ENCODE peak calls at places on chromosomes 11 and 22, in seven cellular contexts. Y, Z, M, X, R, V and T are unnamed samples.

GRCh38 chr11:33530824-33531223 is 169.8 kb downstream of the C11orf91 start:
- DNase-seq in Z (peak; percentile 50), M (no peak), V (no peak), X (peak; percentile 40), R (no peak), Y (no peak), T (no peak)

GRCh38 chr11:117959438-117960149 is 26.6 kb upstream of the IL10RA start:
- DNase-seq in R (no peak), V (no peak), Y (no peak), X (no peak), M (no peak), Z (no peak), T (no peak)

GRCh38 chr11:75562836-75563484 is 907 bp downstream of the SERPINH1 start:
- DNase-seq in Y (peak; percentile 49), R (no peak), V (peak; percentile 79), Z (peak; percentile 53), X (peak; percentile 84), M (no peak), T (peak; percentile 78)

GRCh38 chr11:72221386-72221785 is 3.2 kb upstream of the INPPL1 start:
- DNase-seq in R (no peak), Y (no peak), M (peak; percentile 66), Z (no peak), V (peak; percentile 35), X (no peak), T (no peak)

GRCh38 chr11:88157401-88157800 is 17.8 kb downstream of the RAB38 start:
- DNase-seq in V (no peak), Y (no peak), X (no peak), M (no peak), Z (no peak), R (no peak), T (no peak)

GRCh38 chr11:103016031-103016430 is 60.5 kb upstream of the MMP13 start:
- DNase-seq in Z (no peak), V (no peak), X (no peak), R (no peak), Y (no peak), M (no peak), T (no peak)

GRCh38 chr11:124656759-124657627 is 16.5 kb downstream of the SIAE start:
- DNase-seq in V (peak; percentile 52), Y (no peak), R (no peak), X (no peak), Z (no peak), M (no peak), T (no peak)

GRCh38 chr11:128905345-128906184 is 14.4 kb downstream of the KCNJ5 start:
- DNase-seq in V (peak; percentile 80), M (no peak), R (no peak), X (peak; percentile 37), Z (no peak), Y (peak; percentile 67), T (peak; percentile 64)

GRCh38 chr11:1204381-1205101 is 18.3 kb upstream of the MUC5B start:
- DNase-seq in Y (no peak), R (no peak), Z (no peak), X (no peak), M (peak; percentile 57), V (no peak), T (peak; percentile 5)

GRCh38 chr11:126585388-126586302 is 230.2 kb downstream of the ST3GAL4 start:
- DNase-seq in R (peak; percentile 52), V (no peak), M (peak; percentile 76), X (peak; percentile 97), Z (peak; percentile 94), Y (peak; percentile 82), T (peak; percentile 66)

GRCh38 chr11:57476883-57477506 is 16.7 kb downstream of the RTN4RL2 start:
- DNase-seq in Y (peak; percentile 63), Z (no peak), M (no peak), V (peak; percentile 68), X (no peak), R (no peak), T (peak; percentile 60)

GRCh38 chr22:22171357-22172218 is 73.0 kb upstream of the VPREB1 start:
- DNase-seq in V (no peak), M (no peak), X (peak; percentile 26), Y (peak; percentile 2), R (no peak), Z (no peak), T (no peak)

GRCh38 chr11:8263109-8263768 is 439 bp downstream of the LMO1 start:
- DNase-seq in Y (no peak), V (peak; percentile 68), X (no peak), M (peak; percentile 59), R (no peak), Z (no peak), T (no peak)

GRCh38 chr11:66541892-66542291 is 4.0 kb downstream of the ZDHHC24 start:
- DNase-seq in V (no peak), X (no peak), R (no peak), M (no peak), Z (no peak), Y (no peak), T (no peak)

GRCh38 chr11:113401718-113402117 is 14.1 kb downstream of the ANKK1 start:
- DNase-seq in R (peak; percentile 80), Y (peak; percentile 99), V (no peak), X (no peak), Z (no peak), M (no peak), T (peak; percentile 81)

GRCh38 chr11:61495801-61496601 is 12.5 kb upstream of the LRRC10B start:
- DNase-seq in V (no peak), Y (no peak), R (no peak), Z (no peak), M (no peak), X (no peak), T (no peak)

GRCh38 chr11:57885298-57886035 is 123.9 kb downstream of the CTNND1 start:
- DNase-seq in R (no peak), Y (peak; percentile 25), V (peak; percentile 46), X (peak; percentile 45), M (no peak), Z (peak; percentile 20), T (no peak)

GRCh38 chr22:21727768-21728167 is 7.8 kb downstream of the YPEL1 start:
- DNase-seq in M (no peak), V (no peak), X (no peak), R (no peak), Z (no peak), Y (no peak), T (no peak)

GRCh38 chr22:35648066-35649025 is at the start of gene APOL6:
- DNase-seq in R (no peak), Y (peak; percentile 48), X (peak; percentile 78), V (peak; percentile 47), M (peak; percentile 74), Z (peak; percentile 79), T (no peak)

GRCh38 chr11:64726211-64726641 is 3.2 kb upstream of the NRXN2 start:
- DNase-seq in R (no peak), Z (no peak), X (no peak), Y (no peak), V (no peak), M (peak; percentile 41), T (no peak)

GRCh38 chr11:125348141-125348651 is 147.9 kb downstream of the FEZ1 start:
- DNase-seq in R (no peak), V (peak; percentile 60), M (no peak), Y (no peak), X (no peak), Z (no peak), T (peak; percentile 24)

GRCh38 chr22:44120314-44120704 is 60.4 kb upstream of the PARVG start:
- DNase-seq in V (no peak), Y (no peak), R (no peak), M (peak; percentile 10), Z (no peak), X (no peak), T (no peak)

GRCh38 chr22:44116755-44117684 is 63.7 kb upstream of the PARVG start:
- DNase-seq in Z (no peak), R (peak; percentile 47), Y (no peak), V (no peak), M (peak; percentile 52), X (no peak), T (peak; percentile 36)

GRCh38 chr22:44116331-44116730 is 64.4 kb upstream of the PARVG start:
- DNase-seq in V (no peak), X (no peak), Z (no peak), R (no peak), M (peak; percentile 26), Y (no peak), T (no peak)

GRCh38 chr22:44119669-44120313 is 60.9 kb upstream of the PARVG start:
- DNase-seq in R (no peak), Z (no peak), Y (no peak), X (no peak), V (no peak), M (peak; percentile 40), T (no peak)

DNA sequence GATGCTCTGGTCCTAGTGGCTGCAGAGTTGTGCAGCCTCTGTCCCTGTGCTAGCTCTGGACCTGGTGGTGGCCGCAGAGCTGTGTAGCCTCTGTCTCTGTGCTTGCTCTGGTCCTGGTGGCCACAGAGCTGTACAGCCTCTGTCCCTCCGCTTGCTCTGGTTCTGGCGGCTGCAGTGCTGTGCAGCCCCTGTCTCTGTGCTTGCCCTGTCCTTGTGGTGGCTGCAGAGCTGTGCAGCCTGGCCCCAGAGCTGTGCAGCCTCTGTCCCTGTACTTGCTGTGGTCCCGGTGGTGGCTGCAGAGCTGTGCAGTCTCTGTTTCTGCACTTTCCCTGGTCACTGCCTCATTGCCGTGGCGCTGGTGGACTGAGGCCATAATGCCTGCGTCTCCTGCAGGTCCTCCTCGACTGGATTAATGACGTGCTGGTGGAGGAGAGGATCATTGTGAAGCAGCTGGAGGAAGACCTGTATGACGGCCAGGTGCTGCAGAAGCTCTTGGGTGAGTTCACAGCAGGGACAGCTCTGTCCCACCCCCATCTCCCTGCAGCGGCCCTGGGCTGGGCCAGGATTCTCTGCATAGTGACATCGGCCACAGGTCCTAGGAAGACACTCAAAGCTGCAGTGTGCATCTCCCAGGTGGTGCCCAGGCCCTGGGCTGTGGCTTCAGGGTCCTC is 61.9 kb upstream of the PARVG start:
- DNase-seq in Z (no peak), R (no peak), X (no peak), M (peak; percentile 48), V (no peak), Y (no peak), T (peak; percentile 37)
- TF ChIP-seq CTCF in Z (no peak), R (no peak), X (no peak), M (no peak), V (no peak), Y (no peak), T (no peak)

GRCh38 chr22:16917144-16918003 is 90.6 kb downstream of the GAB4 start:
- DNase-seq in M (no peak), Y (peak; percentile 46), Z (peak; percentile 34), R (peak; percentile 51), V (peak; percentile 89), X (peak; percentile 66), T (peak; percentile 68)
- TF ChIP-seq CTCF in M (peak; percentile 35), Y (peak; percentile 65), Z (peak; percentile 41), R (peak; percentile 70), V (peak; percentile 67), X (peak; percentile 61), T (peak; percentile 66)

DNA sequence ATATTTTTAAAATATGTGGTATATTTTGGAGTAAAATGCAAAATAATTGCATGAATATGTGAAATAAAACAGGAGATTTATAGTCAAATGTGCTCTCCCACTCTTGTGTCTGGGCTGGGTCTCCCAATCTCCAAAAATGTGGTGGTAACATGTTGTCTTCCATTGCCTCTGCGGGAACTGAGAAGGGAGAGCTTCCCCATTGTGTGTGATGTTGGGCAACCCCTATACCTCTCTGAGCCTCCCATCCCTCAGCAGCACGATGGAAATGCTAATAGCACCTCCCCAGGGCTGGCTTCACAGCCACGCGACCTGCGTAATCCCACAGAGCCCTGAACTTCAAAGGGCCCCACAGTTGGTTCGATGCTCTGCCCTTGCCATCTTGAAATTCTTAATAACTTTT is 72.0 kb downstream of the TP53I11 start:
- DNase-seq in X (no peak), M (no peak), Z (no peak), R (no peak), V (no peak), Y (no peak), T (no peak)
- TF ChIP-seq CTCF in X (no peak), M (no peak), Z (no peak), R (no peak), V (no peak), Y (no peak), T (no peak)

GRCh38 chr22:49820984-49821383 is 6.7 kb downstream of the BRD1 start:
- DNase-seq in Z (peak; percentile 28), Y (no peak), R (no peak), X (no peak), M (no peak), V (no peak), T (no peak)
- TF ChIP-seq CTCF in Z (peak; percentile 14), Y (no peak), R (peak; percentile 21), X (no peak), M (no peak), V (peak; percentile 12), T (no peak)